ENCODE peak calls at places on chromosomes 4 and X, in seven cellular contexts. One of them, this sample, is unnamed.

GRCh38 chr4:77342170-77342810 is 185.3 kb downstream of the CCNG2 start:
- DNase-seq in fibroblast of mammary gland: peak; percentile 22
- DNase-seq in GM23248: no peak
- DNase-seq in WERI-Rb-1: no peak
- DNase-seq in prostate gland: no peak
- DNase-seq in effector memory CD4-positive, alpha-beta T cell: no peak
- DNase-seq in heart left ventricle: no peak
- DNase-seq in this sample: no peak

GRCh38 chr4:78645853-78646757 is 94.5 kb downstream of the ANXA3 start:
- DNase-seq in fibroblast of mammary gland: peak; percentile 98
- DNase-seq in effector memory CD4-positive, alpha-beta T cell: no peak
- DNase-seq in heart left ventricle: peak; percentile 73
- DNase-seq in WERI-Rb-1: no peak
- DNase-seq in GM23248: peak; percentile 95
- DNase-seq in prostate gland: peak; percentile 86
- DNase-seq in this sample: peak; percentile 95

GRCh38 chrX:124223524-124223923 is 108.9 kb upstream of the TEX13D start:
- DNase-seq in effector memory CD4-positive, alpha-beta T cell: no peak
- DNase-seq in fibroblast of mammary gland: no peak
- DNase-seq in prostate gland: no peak
- DNase-seq in heart left ventricle: no peak
- DNase-seq in WERI-Rb-1: no peak
- DNase-seq in GM23248: no peak
- DNase-seq in this sample: no peak

GRCh38 chr4:139844459-139845036 is 178.9 kb downstream of the MGST2 start:
- DNase-seq in GM23248: peak; percentile 23
- DNase-seq in fibroblast of mammary gland: peak; percentile 12
- DNase-seq in WERI-Rb-1: no peak
- DNase-seq in prostate gland: no peak
- DNase-seq in heart left ventricle: no peak
- DNase-seq in effector memory CD4-positive, alpha-beta T cell: no peak
- DNase-seq in this sample: no peak

GRCh38 chr4:125388653-125389052 is 73.9 kb downstream of the FAT4 start:
- DNase-seq in WERI-Rb-1: no peak
- DNase-seq in prostate gland: no peak
- DNase-seq in effector memory CD4-positive, alpha-beta T cell: no peak
- DNase-seq in GM23248: peak; percentile 72
- DNase-seq in fibroblast of mammary gland: peak; percentile 79
- DNase-seq in heart left ventricle: no peak
- DNase-seq in this sample: peak; percentile 86

GRCh38 chr4:25662306-25662705 is 6.7 kb downstream of the SLC34A2 start:
- DNase-seq in effector memory CD4-positive, alpha-beta T cell: no peak
- DNase-seq in fibroblast of mammary gland: no peak
- DNase-seq in GM23248: no peak
- DNase-seq in heart left ventricle: no peak
- DNase-seq in WERI-Rb-1: no peak
- DNase-seq in prostate gland: no peak
- DNase-seq in this sample: no peak

GRCh38 chrX:96004386-96004785 is 680.3 kb upstream of the DIAPH2 start:
- DNase-seq in fibroblast of mammary gland: peak; percentile 57
- DNase-seq in GM23248: no peak
- DNase-seq in effector memory CD4-positive, alpha-beta T cell: no peak
- DNase-seq in prostate gland: no peak
- DNase-seq in WERI-Rb-1: no peak
- DNase-seq in heart left ventricle: no peak
- DNase-seq in this sample: peak; percentile 69

GRCh38 chr4:14726441-14727405 is 275.6 kb upstream of the CPEB2 start:
- DNase-seq in fibroblast of mammary gland: peak; percentile 65
- DNase-seq in GM23248: peak; percentile 1
- DNase-seq in prostate gland: peak; percentile 38
- DNase-seq in effector memory CD4-positive, alpha-beta T cell: no peak
- DNase-seq in WERI-Rb-1: no peak
- DNase-seq in heart left ventricle: no peak
- DNase-seq in this sample: peak; percentile 88

GRCh38 chr4:65999518-65999871 is 329.2 kb upstream of the EPHA5 start:
- DNase-seq in fibroblast of mammary gland: no peak
- DNase-seq in prostate gland: no peak
- DNase-seq in GM23248: no peak
- DNase-seq in WERI-Rb-1: no peak
- DNase-seq in effector memory CD4-positive, alpha-beta T cell: no peak
- DNase-seq in heart left ventricle: no peak
- DNase-seq in this sample: no peak

GRCh38 chr4:168384437-168385141 is 66.0 kb upstream of the DDX60 start:
- DNase-seq in GM23248: peak; percentile 28
- DNase-seq in fibroblast of mammary gland: peak; percentile 11
- DNase-seq in effector memory CD4-positive, alpha-beta T cell: no peak
- DNase-seq in heart left ventricle: no peak
- DNase-seq in prostate gland: no peak
- DNase-seq in WERI-Rb-1: no peak
- DNase-seq in this sample: no peak

GRCh38 chr4:8182858-8183725 is 16.0 kb upstream of the SH3TC1 start:
- DNase-seq in WERI-Rb-1: no peak
- DNase-seq in prostate gland: peak; percentile 94
- DNase-seq in GM23248: peak; percentile 94
- DNase-seq in effector memory CD4-positive, alpha-beta T cell: no peak
- DNase-seq in fibroblast of mammary gland: peak; percentile 95
- DNase-seq in heart left ventricle: peak; percentile 91
- DNase-seq in this sample: peak; percentile 94

GRCh38 chr4:77007358-77008230 is 58.0 kb downstream of the SEPTIN11 start:
- DNase-seq in WERI-Rb-1: no peak
- DNase-seq in heart left ventricle: peak; percentile 37
- DNase-seq in prostate gland: no peak
- DNase-seq in effector memory CD4-positive, alpha-beta T cell: peak; percentile 35
- DNase-seq in fibroblast of mammary gland: peak; percentile 71
- DNase-seq in GM23248: peak; percentile 80
- DNase-seq in this sample: peak; percentile 91

GRCh38 chrX:71634366-71634765 is 16.1 kb upstream of the CXCR3 start:
- DNase-seq in effector memory CD4-positive, alpha-beta T cell: no peak
- DNase-seq in GM23248: no peak
- DNase-seq in prostate gland: no peak
- DNase-seq in fibroblast of mammary gland: no peak
- DNase-seq in heart left ventricle: peak; percentile 37
- DNase-seq in WERI-Rb-1: no peak
- DNase-seq in this sample: no peak

GRCh38 chr4:498328-498919 is 532 bp downstream of the ZNF721 start:
- DNase-seq in effector memory CD4-positive, alpha-beta T cell: no peak
- DNase-seq in WERI-Rb-1: no peak
- DNase-seq in GM23248: peak; percentile 22
- DNase-seq in prostate gland: no peak
- DNase-seq in fibroblast of mammary gland: no peak
- DNase-seq in heart left ventricle: no peak
- DNase-seq in this sample: peak; percentile 23

GRCh38 chr4:175034986-175035705 is 117.0 kb downstream of the ADAM29 start:
- DNase-seq in GM23248: no peak
- DNase-seq in prostate gland: no peak
- DNase-seq in heart left ventricle: no peak
- DNase-seq in fibroblast of mammary gland: no peak
- DNase-seq in WERI-Rb-1: no peak
- DNase-seq in effector memory CD4-positive, alpha-beta T cell: no peak
- DNase-seq in this sample: peak; percentile 21

GRCh38 chr4:118683513-118683912 is 1.7 kb upstream of the METTL14 start:
- DNase-seq in effector memory CD4-positive, alpha-beta T cell: no peak
- DNase-seq in GM23248: no peak
- DNase-seq in fibroblast of mammary gland: peak; percentile 15
- DNase-seq in heart left ventricle: no peak
- DNase-seq in prostate gland: no peak
- DNase-seq in WERI-Rb-1: peak; percentile 34
- DNase-seq in this sample: peak; percentile 21

GRCh38 chr4:181517521-181517920 is 725.7 kb upstream of the TENM3 start:
- DNase-seq in heart left ventricle: no peak
- DNase-seq in prostate gland: no peak
- DNase-seq in fibroblast of mammary gland: peak; percentile 52
- DNase-seq in GM23248: no peak
- DNase-seq in WERI-Rb-1: no peak
- DNase-seq in effector memory CD4-positive, alpha-beta T cell: no peak
- DNase-seq in this sample: peak; percentile 79

GRCh38 chrX:64152857-64153256 is 52.7 kb downstream of the AMER1 start:
- DNase-seq in effector memory CD4-positive, alpha-beta T cell: no peak
- DNase-seq in WERI-Rb-1: peak; percentile 11
- DNase-seq in prostate gland: no peak
- DNase-seq in heart left ventricle: no peak
- DNase-seq in GM23248: no peak
- DNase-seq in fibroblast of mammary gland: no peak
- DNase-seq in this sample: no peak

GRCh38 chrX:123817288-123817894 is 42.5 kb upstream of the XIAP start:
- DNase-seq in fibroblast of mammary gland: no peak
- DNase-seq in effector memory CD4-positive, alpha-beta T cell: no peak
- DNase-seq in heart left ventricle: no peak
- DNase-seq in prostate gland: no peak
- DNase-seq in GM23248: no peak
- DNase-seq in WERI-Rb-1: no peak
- DNase-seq in this sample: no peak

GRCh38 chrX:32744906-32745305 is 466.4 kb downstream of the DMD start:
- DNase-seq in prostate gland: no peak
- DNase-seq in WERI-Rb-1: no peak
- DNase-seq in effector memory CD4-positive, alpha-beta T cell: no peak
- DNase-seq in GM23248: no peak
- DNase-seq in fibroblast of mammary gland: no peak
- DNase-seq in heart left ventricle: no peak
- DNase-seq in this sample: peak; percentile 1

GRCh38 chrX:32741910-32742309 is 469.4 kb downstream of the DMD start:
- DNase-seq in WERI-Rb-1: no peak
- DNase-seq in effector memory CD4-positive, alpha-beta T cell: no peak
- DNase-seq in prostate gland: no peak
- DNase-seq in GM23248: no peak
- DNase-seq in fibroblast of mammary gland: no peak
- DNase-seq in heart left ventricle: no peak
- DNase-seq in this sample: no peak

GRCh38 chrX:32749075-32749474 is 462.3 kb downstream of the DMD start:
- DNase-seq in effector memory CD4-positive, alpha-beta T cell: no peak
- DNase-seq in GM23248: no peak
- DNase-seq in heart left ventricle: no peak
- DNase-seq in WERI-Rb-1: no peak
- DNase-seq in prostate gland: no peak
- DNase-seq in fibroblast of mammary gland: no peak
- DNase-seq in this sample: peak; percentile 0

GRCh38 chrX:32745323-32745722 is 466.0 kb downstream of the DMD start:
- DNase-seq in effector memory CD4-positive, alpha-beta T cell: no peak
- DNase-seq in prostate gland: no peak
- DNase-seq in fibroblast of mammary gland: no peak
- DNase-seq in heart left ventricle: no peak
- DNase-seq in GM23248: no peak
- DNase-seq in WERI-Rb-1: no peak
- DNase-seq in this sample: peak; percentile 3
- H3K4me3 ChIP-seq in effector memory CD4-positive, alpha-beta T cell: no peak overlapping the region
- H3K4me3 ChIP-seq in prostate gland: no peak overlapping the region
- H3K4me3 ChIP-seq in fibroblast of mammary gland: no peak overlapping the region
- H3K4me3 ChIP-seq in heart left ventricle: no peak overlapping the region
- H3K4me3 ChIP-seq in GM23248: no peak overlapping the region
- H3K4me3 ChIP-seq in WERI-Rb-1: no peak overlapping the region
- H3K4me3 ChIP-seq in this sample: no peak overlapping the region

GRCh38 chr4:56386091-56386490 is 1.2 kb downstream of the AASDH start:
- DNase-seq in effector memory CD4-positive, alpha-beta T cell: no peak
- DNase-seq in GM23248: no peak
- DNase-seq in fibroblast of mammary gland: no peak
- DNase-seq in prostate gland: no peak
- DNase-seq in WERI-Rb-1: no peak
- DNase-seq in heart left ventricle: no peak
- DNase-seq in this sample: no peak
- H3K4me3 ChIP-seq in effector memory CD4-positive, alpha-beta T cell: no peak overlapping the region
- H3K4me3 ChIP-seq in GM23248: peak overlapping the region; percentile 95
- H3K4me3 ChIP-seq in fibroblast of mammary gland: peak overlapping the region; percentile 42
- H3K4me3 ChIP-seq in prostate gland: no peak overlapping the region
- H3K4me3 ChIP-seq in WERI-Rb-1: peak overlapping the region; percentile 33
- H3K4me3 ChIP-seq in heart left ventricle: peak overlapping the region; percentile 1
- H3K4me3 ChIP-seq in this sample: peak overlapping the region; percentile 26

DNA sequence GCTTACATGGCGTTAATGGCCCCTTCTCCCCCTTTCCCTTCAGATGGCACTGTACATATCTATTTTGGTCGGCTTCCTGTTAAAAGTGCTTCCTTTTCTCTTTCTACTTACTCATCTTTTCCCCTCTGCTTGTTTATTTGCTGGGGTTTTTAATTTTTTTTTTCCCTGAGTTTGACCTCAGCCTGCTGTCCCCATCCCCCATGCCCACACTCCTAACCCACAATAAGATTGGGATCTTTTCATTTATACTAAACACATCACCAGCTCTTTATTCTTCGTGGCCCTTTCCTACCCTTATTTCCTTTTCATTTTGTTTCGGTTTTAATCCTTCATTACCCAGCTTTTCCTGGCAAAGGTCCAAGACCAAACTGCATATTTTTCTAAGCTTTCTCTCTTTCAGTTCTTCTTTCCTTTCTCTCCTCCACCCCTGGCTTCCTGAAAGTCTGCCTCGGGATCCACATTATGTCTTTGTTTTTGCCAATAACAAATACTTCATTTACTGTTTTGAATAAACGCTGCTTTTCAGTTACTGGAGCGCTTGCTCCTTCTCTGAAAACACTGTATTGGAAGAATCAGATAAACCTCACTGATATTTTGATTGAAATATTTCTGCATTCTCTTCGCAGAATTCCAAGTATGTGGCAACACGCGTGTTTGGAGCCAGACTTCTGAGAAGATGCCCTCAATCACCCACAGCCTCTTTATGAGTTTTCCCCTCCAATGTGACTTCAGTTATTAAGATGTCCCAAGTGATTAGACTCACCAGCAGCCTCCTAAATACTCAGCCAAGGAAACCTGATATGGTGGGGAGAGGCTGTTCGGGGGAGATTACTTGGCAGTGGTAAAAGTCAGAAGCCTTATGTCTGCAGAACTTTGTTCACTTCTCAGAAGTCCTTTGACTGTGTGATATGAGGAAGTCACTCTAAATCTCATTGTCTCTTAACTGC is 151.8 kb upstream of the USP9X start:
- DNase-seq in effector memory CD4-positive, alpha-beta T cell: no peak
- DNase-seq in WERI-Rb-1: no peak
- DNase-seq in prostate gland: no peak
- DNase-seq in heart left ventricle: no peak
- DNase-seq in GM23248: peak; percentile 61
- DNase-seq in fibroblast of mammary gland: peak; percentile 72
- DNase-seq in this sample: peak; percentile 69
- H3K4me3 ChIP-seq in effector memory CD4-positive, alpha-beta T cell: peak overlapping the region; percentile 14
- H3K4me3 ChIP-seq in WERI-Rb-1: no peak overlapping the region
- H3K4me3 ChIP-seq in prostate gland: no peak overlapping the region
- H3K4me3 ChIP-seq in heart left ventricle: no peak overlapping the region
- H3K4me3 ChIP-seq in GM23248: peak overlapping the region; percentile 69
- H3K4me3 ChIP-seq in fibroblast of mammary gland: peak overlapping the region; percentile 13
- H3K4me3 ChIP-seq in this sample: peak overlapping the region; percentile 34

DNA sequence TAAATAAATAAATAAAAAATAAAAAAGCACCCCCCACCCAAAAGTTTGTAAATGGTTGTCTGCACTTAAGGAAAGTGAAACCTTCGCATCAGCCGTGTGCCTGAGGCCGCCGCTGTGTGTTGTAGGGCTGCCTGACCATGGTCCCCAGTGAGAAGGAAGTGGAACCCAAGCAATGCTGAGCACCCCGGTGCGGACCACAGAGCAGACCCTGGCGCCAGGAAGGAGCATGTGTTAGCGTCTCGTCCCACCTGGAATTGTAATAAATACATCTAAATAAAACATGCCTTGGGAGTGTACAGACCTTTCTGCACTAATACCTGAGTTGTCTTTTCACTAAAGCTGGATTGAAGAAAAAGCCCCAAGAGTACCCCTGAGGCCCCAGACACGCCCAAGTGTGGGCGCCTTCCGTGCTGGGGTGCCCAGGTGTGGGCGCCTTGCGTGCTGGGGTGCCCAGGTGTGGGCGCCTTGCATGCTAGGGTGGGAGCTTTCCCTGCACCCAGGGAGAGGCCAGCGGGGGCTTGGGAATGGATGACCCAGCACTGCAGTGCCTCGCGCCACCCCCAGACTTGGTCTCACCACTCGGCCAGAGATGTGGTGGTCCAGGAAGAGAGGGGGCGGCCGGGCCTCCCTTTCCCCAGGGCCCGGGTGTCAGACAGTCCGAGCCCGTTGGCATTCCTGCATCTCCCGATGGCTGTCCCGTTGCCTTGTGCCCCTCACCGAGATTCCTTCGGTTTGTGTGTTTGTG is 33.7 kb downstream of the HTT-AS start:
- DNase-seq in effector memory CD4-positive, alpha-beta T cell: no peak
- DNase-seq in heart left ventricle: no peak
- DNase-seq in GM23248: no peak
- DNase-seq in prostate gland: no peak
- DNase-seq in fibroblast of mammary gland: no peak
- DNase-seq in WERI-Rb-1: no peak
- DNase-seq in this sample: no peak
- H3K4me3 ChIP-seq in effector memory CD4-positive, alpha-beta T cell: peak overlapping the region; percentile 52
- H3K4me3 ChIP-seq in heart left ventricle: peak overlapping the region; percentile 48
- H3K4me3 ChIP-seq in GM23248: peak overlapping the region; percentile 76
- H3K4me3 ChIP-seq in prostate gland: no peak overlapping the region
- H3K4me3 ChIP-seq in fibroblast of mammary gland: peak overlapping the region; percentile 37
- H3K4me3 ChIP-seq in WERI-Rb-1: no peak overlapping the region
- H3K4me3 ChIP-seq in this sample: no peak overlapping the region